ENCODE peak calls at places on chromosomes 11 and 22, in ten cellular contexts. B is COLO829; C is HEK293T; H is right atrium auricular region; Y is GF-D8; N is DMS79 treated with DMSO at 0.1 percent for 48 hours; I is RPMI7951; G is RCC 7860; O is activated naive CD4-positive, alpha-beta T cell treated with Interleukin-2 at 50 U/mL for 16 hours; M is stimulated activated CD8-positive, alpha-beta memory T cell treated with anti-CD3 and anti-CD28 coated beads, Interleukin-7, amount 100 ng/mL, for 1 hour. A is an unnamed sample.

GRCh38 chr11:44818110-44818509 is 91.3 kb downstream of the TSPAN18 start:
- DNase-seq in B (no peak), C (no peak), H (no peak), Y (no peak), N (no peak), I (no peak), G (no peak), O (no peak), M (no peak), A (no peak)

GRCh38 chr11:66020618-66021357 is 5.5 kb downstream of the CATSPER1 start:
- DNase-seq in B (peak), C (no peak), H (no peak), Y (no peak), N (no peak), I (peak), G (peak), O (peak), M (no peak), A (no peak)

GRCh38 chr11:44241851-44242250 is 68.1 kb downstream of the ALX4 start:
- DNase-seq in B (no peak), C (no peak), H (no peak), Y (no peak), N (no peak), I (no peak), G (no peak), O (no peak), M (no peak), A (no peak)

GRCh38 chr11:11378184-11378940 is 25.3 kb upstream of the CSNK2A3 start:
- DNase-seq in B (no peak), C (no peak), H (no peak), Y (no peak), N (no peak), I (no peak), G (no peak), O (no peak), M (no peak), A (no peak)

GRCh38 chr11:71251159-71251721 is 1.1 kb downstream of the SHANK2 start:
- DNase-seq in B (no peak), C (peak), H (no peak), Y (no peak), N (no peak), I (no peak), G (no peak), O (no peak), M (no peak), A (no peak)

GRCh38 chr11:44443836-44444769 is 121.4 kb upstream of the CD82 start:
- DNase-seq in B (no peak), C (no peak), H (no peak), Y (no peak), N (peak), I (no peak), G (no peak), O (no peak), M (no peak), A (no peak)

GRCh38 chr11:94077568-94078293 is 50.9 kb upstream of the PANX1 start:
- DNase-seq in B (no peak), C (no peak), H (no peak), Y (no peak), N (no peak), I (no peak), G (no peak), O (no peak), M (no peak), A (no peak)

GRCh38 chr11:68049509-68050370 is 10.9 kb downstream of the TCIRG1 start:
- DNase-seq in B (no peak), C (no peak), H (no peak), Y (no peak), N (no peak), I (no peak), G (no peak), O (no peak), M (no peak), A (no peak)

GRCh38 chr11:40381481-40381880 is 1078.0 kb downstream of the LRRC4C start:
- DNase-seq in B (no peak), C (no peak), H (no peak), Y (no peak), N (no peak), I (no peak), G (no peak), O (no peak), M (no peak), A (no peak)

GRCh38 chr22:28855355-28856094 is 27.8 kb upstream of the ZNRF3 start:
- DNase-seq in B (peak), C (peak), H (peak), Y (peak), N (peak), I (peak), G (peak), O (peak), M (peak), A (peak)

GRCh38 chr11:8219257-8220021 is 44.2 kb downstream of the LMO1 start:
- DNase-seq in B (peak), C (peak), H (no peak), Y (no peak), N (no peak), I (peak), G (peak), O (peak), M (no peak), A (peak)

GRCh38 chr11:60777572-60777971 is 7.6 kb upstream of the MS4A10 start:
- DNase-seq in B (peak), C (no peak), H (peak), Y (no peak), N (no peak), I (peak), G (peak), O (no peak), M (no peak), A (no peak)

GRCh38 chr11:93278976-93279375 is 51.6 kb upstream of the DEUP1 start:
- DNase-seq in B (no peak), C (peak), H (no peak), Y (no peak), N (peak), I (no peak), G (no peak), O (no peak), M (no peak), A (no peak)

A was measured in WTC11.